ENCODE peak calls at places on chromosomes 2 and 18, in six cellular contexts. G, W, X, F, V and T are unnamed samples.

GRCh38 chr18:24249716-24250115 is 110.9 kb downstream of the CABYR start:
- DNase-seq in V (no peak), F (no peak), G (no peak), X (no peak), W (no peak), T (no peak)

GRCh38 chr18:40470753-40471152 is 1484.3 kb upstream of the PIK3C3 start:
- DNase-seq in X (no peak), V (no peak), G (no peak), W (no peak), F (no peak), T (no peak)

GRCh38 chr18:34322365-34323289 is 97.9 kb upstream of the NOL4 start:
- DNase-seq in F (no peak), G (peak; percentile 59), W (peak; percentile 18), V (peak; percentile 59), X (peak; percentile 1), T (peak; percentile 54)

GRCh38 chr18:59961086-59961485 is 61.3 kb downstream of the PMAIP1 start:
- DNase-seq in W (peak; percentile 14), G (no peak), F (no peak), V (no peak), X (no peak), T (no peak)

GRCh38 chr2:186327251-186327868 is 158.7 kb upstream of the ZC3H15 start:
- DNase-seq in G (no peak), W (no peak), X (no peak), F (no peak), V (no peak), T (no peak)

GRCh38 chr18:63741769-63742168 is 33.4 kb upstream of the SERPINB7 start:
- DNase-seq in F (no peak), V (no peak), G (no peak), X (no peak), W (no peak), T (no peak)

GRCh38 chr2:207766697-207767460 is 2.8 kb downstream of the FZD5 start:
- DNase-seq in F (no peak), V (no peak), W (no peak), G (peak; percentile 48), X (no peak), T (no peak)

GRCh38 chr2:204748286-204748685 is 203.0 kb downstream of the PARD3B start:
- DNase-seq in G (no peak), F (no peak), V (no peak), X (no peak), W (no peak), T (no peak)

GRCh38 chr2:203886579-203887230 is 19.1 kb downstream of the CTLA4 start:
- DNase-seq in V (no peak), F (no peak), X (no peak), G (no peak), W (no peak), T (no peak)

GRCh38 chr2:14975401-14975800 is 342.9 kb downstream of the LRATD1 start:
- DNase-seq in G (no peak), X (no peak), F (no peak), V (no peak), W (no peak), T (no peak)

GRCh38 chr2:108640731-108641130 is 78.6 kb upstream of the RANBP2 start:
- DNase-seq in G (no peak), X (no peak), F (no peak), V (no peak), W (no peak), T (no peak)

GRCh38 chr2:15160602-15161001 is 400.5 kb downstream of the NBAS start:
- DNase-seq in X (no peak), V (no peak), W (no peak), G (no peak), F (no peak), T (no peak)

GRCh38 chr2:197705912-197706838 is 1.0 kb downstream of the MARS2 start:
- DNase-seq in V (no peak), F (no peak), X (no peak), G (peak; percentile 39), W (peak; percentile 24), T (no peak)

GRCh38 chr2:74063486-74063885 is 78.8 kb downstream of the TET3 start:
- DNase-seq in F (no peak), V (no peak), W (no peak), X (no peak), G (no peak), T (no peak)

GRCh38 chr18:79682896-79683625 is 3.5 kb downstream of the CTDP1 start:
- DNase-seq in F (no peak), V (no peak), X (no peak), G (no peak), W (no peak), T (no peak)

GRCh38 chr2:153487482-153487881 is 8.9 kb upstream of the RPRM start:
- DNase-seq in X (no peak), V (no peak), G (no peak), F (no peak), W (no peak), T (no peak)

GRCh38 chr2:71882949-71883472 is 264.7 kb downstream of the CYP26B1 start:
- DNase-seq in W (peak; percentile 95), V (no peak), F (no peak), G (peak; percentile 94), X (peak; percentile 21), T (no peak)

GRCh38 chr2:30148850-30149249 is 2.0 kb downstream of the YPEL5 start:
- DNase-seq in X (no peak), V (no peak), G (no peak), W (peak; percentile 16), F (no peak), T (no peak)

GRCh38 chr2:12236136-12236834 is 480.5 kb upstream of the TRIB2 start:
- DNase-seq in W (no peak), F (no peak), V (no peak), G (no peak), X (no peak), T (no peak)
- TF ChIP-seq ZNF274 in W (no peak), F (no peak), V (no peak), G (no peak), X (no peak), T (no peak)

GRCh38 chr2:240349133-240350005 is 86.1 kb upstream of the GPC1 start:
- DNase-seq in V (no peak), X (no peak), F (no peak), W (no peak), G (no peak), T (no peak)
- TF ChIP-seq YY1 in V (no peak), X (no peak), F (no peak), W (no peak), G (no peak), T (no peak)

GRCh38 chr2:168255866-168256265 is 8.5 kb upstream of the STK39 start:
- DNase-seq in V (no peak), W (no peak), G (no peak), F (no peak), X (no peak), T (no peak)

GRCh38 chr2:168254158-168254935 is 7.0 kb upstream of the STK39 start:
- DNase-seq in W (no peak), G (peak; percentile 50), F (no peak), V (no peak), X (peak; percentile 41), T (no peak)

GRCh38 chr2:168255103-168255502 is 7.7 kb upstream of the STK39 start:
- DNase-seq in G (no peak), F (no peak), X (no peak), V (no peak), W (no peak), T (no peak)

GRCh38 chr2:168256448-168256847 is 9.1 kb upstream of the STK39 start:
- DNase-seq in F (no peak), W (no peak), V (no peak), G (peak; percentile 78), X (no peak), T (no peak)

DNA sequence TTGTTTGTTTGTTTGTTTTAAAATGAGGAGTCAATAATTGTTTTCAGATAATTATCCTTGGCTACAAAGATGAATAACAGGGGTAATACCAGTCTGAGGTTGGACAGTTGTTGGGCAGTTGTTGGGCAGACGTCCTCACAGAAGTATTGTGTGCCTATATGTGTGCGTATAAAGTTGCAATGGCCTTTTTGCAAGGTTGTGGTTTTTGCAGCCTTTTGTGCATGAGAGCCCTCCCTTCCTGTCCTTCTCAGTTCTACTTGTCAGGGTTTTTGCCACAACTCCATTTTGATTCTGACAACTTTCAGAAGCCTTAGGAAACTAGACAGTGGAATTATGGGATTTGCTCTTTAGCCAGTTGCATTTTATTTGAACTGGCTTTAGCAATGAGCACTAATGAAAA is 6.0 kb upstream of the STK39 start:
- DNase-seq in G (no peak), F (no peak), V (no peak), W (no peak), X (no peak), T (no peak)
- TF ChIP-seq ZNF274 in G (no peak), F (no peak), V (no peak), W (no peak), X (no peak), T (no peak)

GRCh38 chr18:46297124-46297523 is 192.9 kb downstream of the HAUS1 start:
- DNase-seq in G (no peak), F (no peak), V (no peak), X (no peak), W (no peak), T (no peak)

GRCh38 chr18:46296656-46297055 is 192.5 kb downstream of the HAUS1 start:
- DNase-seq in W (no peak), G (no peak), F (no peak), X (no peak), V (no peak), T (no peak)

GRCh38 chr18:46299465-46300004 is 195.3 kb downstream of the HAUS1 start:
- DNase-seq in X (no peak), F (no peak), G (no peak), V (no peak), W (no peak), T (no peak)

GRCh38 chr18:46298511-46298910 is 194.3 kb downstream of the HAUS1 start:
- DNase-seq in G (no peak), V (no peak), X (no peak), F (no peak), W (no peak), T (no peak)

DNA sequence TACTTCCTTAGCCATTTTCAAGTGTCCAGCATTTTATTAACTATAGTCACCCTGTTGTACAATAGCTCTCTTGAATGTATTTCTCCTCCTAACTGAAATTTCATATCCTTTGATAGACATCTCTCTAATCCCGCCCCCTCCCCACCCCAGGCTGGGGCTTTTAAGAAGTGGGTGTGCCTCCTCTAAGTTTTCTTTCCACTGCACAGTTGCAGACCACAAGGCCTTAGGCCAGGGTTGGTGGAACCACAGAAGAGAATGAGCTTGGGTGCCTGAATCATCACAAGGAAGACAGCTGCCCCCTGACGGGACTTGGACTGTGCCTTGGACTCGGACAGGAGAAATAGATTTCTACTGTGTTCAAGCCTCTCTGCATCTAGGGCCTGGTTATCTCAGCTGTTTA is 193.4 kb downstream of the HAUS1 start:
- DNase-seq in G (no peak), W (peak; percentile 11), X (no peak), F (no peak), V (no peak), T (no peak)
- TF ChIP-seq YY1 in G (no peak), W (no peak), X (no peak), F (no peak), V (no peak), T (no peak)

GRCh38 chr2:100242891-100243670 is 79.2 kb downstream of the LONRF2 start:
- DNase-seq in V (no peak), X (peak; percentile 35), W (peak; percentile 72), G (peak; percentile 45), F (no peak), T (peak; percentile 64)
- TF ChIP-seq ZNF274 in V (no peak), X (no peak), W (no peak), G (no peak), F (no peak), T (no peak)

GRCh38 chr18:12421732-12422131 is 14.0 kb downstream of the PRELID3A start:
- DNase-seq in X (no peak), W (no peak), F (no peak), G (no peak), V (no peak), T (no peak)
- TF ChIP-seq YY1 in X (no peak), W (no peak), F (no peak), G (no peak), V (no peak), T (no peak)